ENCODE peak calls at places on chromosome 9, in nine cellular contexts. F is NCI-H2171 treated with DMSO at 0.1 percent for 48 hours; Z is CD8-positive, alpha-beta memory T cell; V is immature natural killer cell; P is left colon; O is cardiac septum; X is NCI-H1436; R is psoas muscle; J is anterior cingulate cortex. D is an unnamed sample.

GRCh38 chr9:87545858-87546257 is 48.2 kb downstream of the DAPK1 start:
- DNase-seq in F (no peak), V (no peak), R (no peak), X (no peak), J (no peak), Z (no peak), O (no peak), P (no peak), D (no peak)

GRCh38 chr9:22228542-22228941 is 218.1 kb upstream of the DMRTA1 start:
- DNase-seq in O (no peak), V (no peak), F (no peak), R (no peak), J (no peak), P (no peak), Z (no peak), X (no peak), D (no peak)

GRCh38 chr9:110426052-110426709 is 88.5 kb upstream of the TXNDC8 start:
- DNase-seq in F (no peak), P (no peak), V (no peak), O (no peak), J (no peak), R (no peak), X (no peak), Z (no peak), D (no peak)

GRCh38 chr9:114732842-114733241 is 50.9 kb upstream of the TEX48 start:
- DNase-seq in Z (no peak), J (no peak), O (no peak), V (no peak), X (no peak), P (no peak), R (no peak), F (no peak), D (no peak)

GRCh38 chr9:29214702-29215248 is 1641.5 kb upstream of the C9orf72 start:
- DNase-seq in Z (no peak), O (peak), P (no peak), F (no peak), J (no peak), X (no peak), V (no peak), R (peak), D (peak)

GRCh38 chr9:137049544-137050449 is 3.8 kb upstream of the NPDC1 start:
- DNase-seq in Z (peak), V (no peak), J (peak), O (no peak), P (peak), X (peak), R (no peak), F (peak), D (peak)

GRCh38 chr9:92669527-92669889 is 423 bp downstream of the IPPK start:
- DNase-seq in V (no peak), O (no peak), R (no peak), F (no peak), P (peak), X (no peak), J (no peak), Z (no peak), D (peak)

GRCh38 chr9:78368236-78368635 is 71.3 kb downstream of the PSAT1 start:
- DNase-seq in X (no peak), P (no peak), V (no peak), F (no peak), Z (no peak), J (no peak), R (no peak), O (no peak), D (no peak)

GRCh38 chr9:134585746-134586706 is 55.6 kb upstream of the COL5A1 start:
- DNase-seq in Z (no peak), V (no peak), F (peak), J (no peak), P (no peak), X (no peak), R (no peak), O (no peak), D (no peak)

GRCh38 chr9:137397675-137398423 is 25.1 kb downstream of the EXD3 start:
- DNase-seq in V (no peak), P (no peak), X (no peak), O (no peak), F (no peak), J (no peak), Z (no peak), R (peak), D (no peak)

GRCh38 chr9:129498451-129499376 is 122.2 kb downstream of the C9orf50 start:
- DNase-seq in P (no peak), R (peak), O (no peak), Z (no peak), X (no peak), J (no peak), V (no peak), F (no peak), D (no peak)

GRCh38 chr9:82553654-82554366 is 509.1 kb downstream of the RASEF start:
- DNase-seq in Z (no peak), O (no peak), R (no peak), X (no peak), F (no peak), P (no peak), V (no peak), J (no peak), D (no peak)

GRCh38 chr9:97615439-97616072 is 17.6 kb downstream of the TSTD2 start:
- DNase-seq in O (no peak), F (peak), J (peak), X (peak), P (peak), R (no peak), V (peak), Z (peak), D (peak)

GRCh38 chr9:84647699-84648098 is 21.8 kb upstream of the NTRK2 start:
- DNase-seq in F (no peak), O (no peak), X (no peak), V (no peak), Z (no peak), R (no peak), J (no peak), P (no peak), D (no peak)

GRCh38 chr9:121156263-121156731 is 45.4 kb downstream of the RAB14 start:
- DNase-seq in F (peak), R (no peak), V (peak), P (no peak), J (no peak), X (no peak), O (no peak), Z (no peak), D (no peak)

GRCh38 chr9:69857131-69857530 is 36.5 kb downstream of the CFAP95 start:
- DNase-seq in P (no peak), O (no peak), R (no peak), X (no peak), V (no peak), Z (no peak), J (no peak), F (no peak), D (no peak)

GRCh38 chr9:101711330-101711941 is 27.0 kb downstream of the GRIN3A start:
- DNase-seq in V (no peak), J (no peak), X (no peak), O (no peak), F (peak), P (peak), Z (no peak), R (no peak), D (peak)

GRCh38 chr9:113187935-113188595 is 33.0 kb downstream of the FKBP15 start:
- DNase-seq in V (no peak), F (no peak), Z (no peak), X (no peak), R (no peak), P (peak), J (peak), O (no peak), D (no peak)

GRCh38 chr9:37549527-37549926 is 26.7 kb downstream of the FBXO10 start:
- DNase-seq in V (no peak), X (no peak), J (no peak), Z (no peak), R (no peak), O (no peak), P (no peak), F (no peak), D (no peak)

GRCh38 chr9:71465392-71465791 is 302.9 kb downstream of the CEMIP2 start:
- DNase-seq in P (no peak), J (peak), O (no peak), F (no peak), R (no peak), X (no peak), Z (no peak), V (no peak), D (no peak)

GRCh38 chr9:1701113-1701512 is 314.0 kb upstream of the SMARCA2 start:
- DNase-seq in F (no peak), Z (no peak), R (no peak), V (no peak), J (no peak), O (no peak), X (no peak), P (no peak), D (peak)

GRCh38 chr9:101727621-101728524 is 10.6 kb downstream of the GRIN3A start:
- DNase-seq in X (peak), R (no peak), V (no peak), O (no peak), P (peak), J (peak), Z (no peak), F (peak), D (peak)

GRCh38 chr9:106953166-106953565 is 90.2 kb downstream of the ZNF462 start:
- DNase-seq in P (no peak), V (no peak), R (peak), Z (no peak), X (no peak), J (no peak), F (no peak), O (no peak), D (peak)

GRCh38 chr9:106916491-106917235 is 53.7 kb downstream of the ZNF462 start:
- DNase-seq in X (no peak), V (no peak), P (peak), F (no peak), J (no peak), Z (no peak), R (peak), O (no peak), D (peak)

GRCh38 chr9:125126019-125126746 is 17.1 kb downstream of the SCAI start:
- DNase-seq in X (no peak), J (peak), V (peak), O (peak), R (peak), P (peak), F (no peak), Z (peak), D (no peak)

GRCh38 chr9:122127396-122127798 is 32.2 kb downstream of the NDUFA8 start:
- DNase-seq in R (no peak), P (no peak), V (no peak), J (peak), X (no peak), Z (no peak), O (no peak), F (no peak), D (no peak)

GRCh38 chr9:27407966-27408365 is 111.0 kb upstream of the EQTN start:
- DNase-seq in P (no peak), X (no peak), J (no peak), F (no peak), R (no peak), O (no peak), Z (no peak), V (no peak), D (no peak)

GRCh38 chr9:131008909-131009618 is at the start of gene LAMC3:
- DNase-seq in Z (no peak), J (no peak), X (no peak), F (peak), R (peak), O (no peak), V (no peak), P (no peak), D (peak)

GRCh38 chr9:18396102-18396728 is 77.7 kb upstream of the ADAMTSL1 start:
- DNase-seq in P (no peak), R (no peak), F (no peak), X (peak), V (no peak), J (no peak), O (no peak), Z (no peak), D (peak)

GRCh38 chr9:38311382-38312270 is 80.9 kb upstream of the ALDH1B1 start:
- DNase-seq in V (no peak), F (no peak), R (no peak), X (no peak), Z (no peak), P (no peak), J (no peak), O (no peak), D (peak)

GRCh38 chr9:125260564-125260963 is 1.1 kb upstream of the GAPVD1 start:
- DNase-seq in O (no peak), V (no peak), R (no peak), F (peak), P (no peak), X (no peak), J (no peak), Z (no peak), D (no peak)

GRCh38 chr9:112162644-112163413 is 12.3 kb downstream of the SUSD1 start:
- DNase-seq in O (no peak), J (no peak), X (no peak), R (no peak), P (no peak), V (no peak), F (no peak), Z (no peak), D (no peak)

GRCh38 chr9:136705564-136705963 is 6.8 kb upstream of the DIPK1B start:
- DNase-seq in F (no peak), J (no peak), P (no peak), O (no peak), V (no peak), R (no peak), Z (no peak), X (no peak), D (no peak)

GRCh38 chr9:18473551-18474279 is at the start of gene ADAMTSL1:
- DNase-seq in F (peak), P (peak), J (peak), X (no peak), O (no peak), V (no peak), Z (no peak), R (peak), D (peak)

GRCh38 chr9:79765466-79765865 is 193.7 kb downstream of the TLE4 start:
- DNase-seq in V (no peak), R (no peak), X (no peak), F (no peak), O (no peak), Z (no peak), P (no peak), J (no peak), D (no peak)

GRCh38 chr9:105053209-105053652 is 125.3 kb upstream of the ABCA1 start:
- DNase-seq in J (no peak), P (no peak), R (peak), V (no peak), O (no peak), Z (no peak), F (no peak), X (no peak), D (no peak)

GRCh38 chr9:114312513-114312875 is 10.4 kb upstream of the ORM1 start:
- DNase-seq in O (peak), Z (peak), F (no peak), P (no peak), R (no peak), X (no peak), J (no peak), V (no peak), D (no peak)

GRCh38 chr9:87898151-87898550 is 15.5 kb downstream of the SPATA31E1 start:
- DNase-seq in O (no peak), P (no peak), X (no peak), V (no peak), R (no peak), Z (no peak), J (no peak), F (no peak), D (no peak)

GRCh38 chr9:137491735-137492432 is 32.8 kb upstream of the NSMF start:
- DNase-seq in J (no peak), O (no peak), P (no peak), V (no peak), Z (peak), X (no peak), R (no peak), F (no peak), D (no peak)

GRCh38 chr9:27468450-27469110 is 55.5 kb upstream of the IFNK start:
- DNase-seq in F (no peak), V (no peak), R (no peak), Z (no peak), O (no peak), X (no peak), J (peak), P (no peak), D (no peak)